ENCODE peak calls at places on chromosome 16, in eight cellular contexts. U is fibroblast of pulmonary artery; V is stimulated activated CD4-positive, alpha-beta T cell treated with anti-CD3 and anti-CD28 coated beads, Interleukin-1b, Interleukin-23, amount 100 ng/mL, for 24 hours; R is MCF 10A; C is CD8-positive, alpha-beta T cell; K is GM04503; Z is AG04449; Q is esophagus squamous epithelium. W is an unnamed sample.

GRCh38 chr16:89363621-89364393 is 126.6 kb downstream of the ANKRD11 start:
- DNase-seq in U (peak), V (no peak), R (peak), C (peak), K (no peak), Z (peak), Q (no peak), W (no peak)

GRCh38 chr16:31350275-31351005 is 4.5 kb upstream of the ITGAX start:
- DNase-seq in U (no peak), V (no peak), R (no peak), C (no peak), K (no peak), Z (no peak), Q (no peak), W (no peak)

GRCh38 chr16:50310308-50311133 is 44.2 kb downstream of the ADCY7 start:
- DNase-seq in U (no peak), V (no peak), R (no peak), C (no peak), K (no peak), Z (no peak), Q (no peak), W (no peak)

GRCh38 chr16:68378436-68379415 is 67.9 kb downstream of the PRMT7 start:
- DNase-seq in U (no peak), V (no peak), R (no peak), C (no peak), K (no peak), Z (no peak), Q (no peak), W (no peak)

GRCh38 chr16:83923581-83924365 is 24.9 kb downstream of the MLYCD start:
- DNase-seq in U (no peak), V (no peak), R (no peak), C (no peak), K (no peak), Z (no peak), Q (no peak), W (no peak)

GRCh38 chr16:64910351-64910750 is 211.5 kb downstream of the CDH11 start:
- DNase-seq in U (peak), V (no peak), R (peak), C (no peak), K (peak), Z (peak), Q (no peak), W (no peak)

GRCh38 chr16:11093578-11094074 is 149.3 kb downstream of the CLEC16A start:
- DNase-seq in U (no peak), V (no peak), R (no peak), C (no peak), K (no peak), Z (no peak), Q (no peak), W (no peak)

GRCh38 chr16:75096730-75097129 is 19.9 kb downstream of the LDHD start:
- DNase-seq in U (no peak), V (no peak), R (no peak), C (no peak), K (no peak), Z (no peak), Q (no peak), W (no peak)

GRCh38 chr16:66603537-66604375 is 748 bp upstream of the CMTM3 start:
- DNase-seq in U (peak), V (peak), R (no peak), C (peak), K (no peak), Z (no peak), Q (no peak), W (peak)

GRCh38 chr16:72372082-72372615 is 200.2 kb upstream of the PMFBP1 start:
- DNase-seq in U (no peak), V (no peak), R (no peak), C (no peak), K (no peak), Z (no peak), Q (no peak), W (no peak)

GRCh38 chr16:81921415-81921814 is 89.9 kb downstream of the SDR42E1 start:
- DNase-seq in U (no peak), V (no peak), R (no peak), C (no peak), K (no peak), Z (no peak), Q (no peak), W (no peak)

GRCh38 chr16:64147941-64148340 is 973.9 kb downstream of the CDH11 start:
- DNase-seq in U (no peak), V (no peak), R (no peak), C (no peak), K (no peak), Z (no peak), Q (no peak), W (no peak)

GRCh38 chr16:77344306-77344705 is 90.5 kb downstream of the ADAMTS18 start:
- DNase-seq in U (no peak), V (no peak), R (no peak), C (no peak), K (no peak), Z (no peak), Q (no peak), W (no peak)

GRCh38 chr16:87127766-87128147 is 189.4 kb downstream of the C16orf95 start:
- DNase-seq in U (no peak), V (no peak), R (no peak), C (no peak), K (no peak), Z (no peak), Q (no peak), W (no peak)

GRCh38 chr16:20620770-20621169 is 44.6 kb upstream of the ACSM2B start:
- DNase-seq in U (no peak), V (no peak), R (no peak), C (no peak), K (no peak), Z (no peak), Q (no peak), W (no peak)

GRCh38 chr16:9042533-9042932 is 48.9 kb upstream of the HAPSTR1 start:
- DNase-seq in U (no peak), V (no peak), R (no peak), C (no peak), K (no peak), Z (no peak), Q (no peak), W (no peak)

GRCh38 chr16:81928975-81929374 is 82.3 kb downstream of the SDR42E1 start:
- DNase-seq in U (no peak), V (peak), R (peak), C (no peak), K (no peak), Z (no peak), Q (no peak), W (no peak)

GRCh38 chr16:10992797-10993196 is 48.4 kb downstream of the CLEC16A start:
- DNase-seq in U (peak), V (peak), R (peak), C (no peak), K (no peak), Z (peak), Q (no peak), W (no peak)

GRCh38 chr16:3983081-3983520 is 102.6 kb upstream of the CREBBP start:
- DNase-seq in U (peak), V (peak), R (peak), C (peak), K (no peak), Z (no peak), Q (no peak), W (peak)

GRCh38 chr16:57728336-57729181 is 7.0 kb upstream of the KATNB1 start:
- DNase-seq in U (no peak), V (no peak), R (no peak), C (no peak), K (no peak), Z (no peak), Q (no peak), W (no peak)

GRCh38 chr16:3607161-3607560 is 4.2 kb downstream of the SLX4 start:
- DNase-seq in U (no peak), V (no peak), R (no peak), C (no peak), K (no peak), Z (no peak), Q (no peak), W (no peak)

GRCh38 chr16:19876501-19877059 is 8.1 kb downstream of the GPRC5B start:
- DNase-seq in U (no peak), V (no peak), R (no peak), C (no peak), K (no peak), Z (no peak), Q (no peak), W (no peak)

GRCh38 chr16:54526916-54527315 is 240.3 kb upstream of the IRX3 start:
- DNase-seq in U (no peak), V (no peak), R (no peak), C (no peak), K (peak), Z (no peak), Q (no peak), W (no peak)

GRCh38 chr16:29745126-29745852 is 501 bp downstream of the C16orf54 start:
- DNase-seq in U (no peak), V (peak), R (no peak), C (peak), K (no peak), Z (no peak), Q (no peak), W (no peak)

GRCh38 chr16:11056989-11057645 is 112.8 kb downstream of the CLEC16A start:
- DNase-seq in U (no peak), V (no peak), R (no peak), C (no peak), K (no peak), Z (no peak), Q (no peak), W (no peak)

GRCh38 chr16:27700596-27700995 is 150.7 kb downstream of the KATNIP start:
- DNase-seq in U (no peak), V (no peak), R (no peak), C (no peak), K (no peak), Z (no peak), Q (no peak), W (no peak)

GRCh38 chr16:47888142-47888541 is 267.7 kb downstream of the ABCC12 start:
- DNase-seq in U (peak), V (no peak), R (peak), C (no peak), K (peak), Z (peak), Q (no peak), W (no peak)

GRCh38 chr16:50530277-50531236 is 17.6 kb upstream of the NKD1 start:
- DNase-seq in U (no peak), V (no peak), R (peak), C (no peak), K (no peak), Z (no peak), Q (no peak), W (no peak)

GRCh38 chr16:3472878-3473595 is 22.3 kb downstream of the C16orf90 start:
- DNase-seq in U (no peak), V (no peak), R (no peak), C (no peak), K (no peak), Z (no peak), Q (no peak), W (no peak)

GRCh38 chr16:67034478-67034877 is 5.5 kb downstream of the CBFB start:
- DNase-seq in U (peak), V (no peak), R (no peak), C (no peak), K (no peak), Z (no peak), Q (no peak), W (no peak)

GRCh38 chr16:23302045-23302956 is at the start of gene SCNN1B:
- DNase-seq in U (no peak), V (peak), R (no peak), C (no peak), K (no peak), Z (no peak), Q (no peak), W (no peak)

GRCh38 chr16:80682435-80683070 is 121.8 kb downstream of the CDYL2 start:
- DNase-seq in U (peak), V (no peak), R (no peak), C (no peak), K (peak), Z (peak), Q (no peak), W (no peak)

GRCh38 chr16:84085271-84085667 is 31.5 kb downstream of the MBTPS1 start:
- DNase-seq in U (no peak), V (no peak), R (no peak), C (no peak), K (no peak), Z (no peak), Q (no peak), W (no peak)

GRCh38 chr16:4936991-4937781 is at the start of gene PPL:
- DNase-seq in U (no peak), V (no peak), R (peak), C (no peak), K (no peak), Z (no peak), Q (no peak), W (peak)

W was measured in NCI-H1930.